ENCODE peak calls at places on chromosome 17, in four cellular contexts. One of them, this sample, is unnamed.

GRCh38 chr17:34389343-34389742 is 26.3 kb upstream of the CCL1 start:
- DNase-seq in CD8-positive, alpha-beta T cell: no peak
- DNase-seq in astrocyte: no peak
- DNase-seq in HL-60: no peak
- DNase-seq in this sample: no peak

GRCh38 chr17:29549169-29549935 is 17.5 kb downstream of the ABHD15 start:
- DNase-seq in CD8-positive, alpha-beta T cell: no peak
- DNase-seq in astrocyte: peak
- DNase-seq in HL-60: no peak
- DNase-seq in this sample: no peak

GRCh38 chr17:21289175-21289901 is 4.8 kb downstream of the MAP2K3 start:
- DNase-seq in CD8-positive, alpha-beta T cell: no peak
- DNase-seq in astrocyte: no peak
- DNase-seq in HL-60: no peak
- DNase-seq in this sample: no peak

GRCh38 chr17:74471341-74471740 is 4.9 kb downstream of the CD300A start:
- DNase-seq in CD8-positive, alpha-beta T cell: no peak
- DNase-seq in astrocyte: no peak
- DNase-seq in HL-60: no peak
- DNase-seq in this sample: no peak

GRCh38 chr17:29012535-29012934 is 6.7 kb upstream of the SEZ6 start:
- DNase-seq in CD8-positive, alpha-beta T cell: no peak
- DNase-seq in astrocyte: no peak
- DNase-seq in HL-60: no peak
- DNase-seq in this sample: no peak

GRCh38 chr17:76271669-76272540 is 6.8 kb downstream of the UBALD2 start:
- DNase-seq in CD8-positive, alpha-beta T cell: peak
- DNase-seq in astrocyte: no peak
- DNase-seq in HL-60: no peak
- DNase-seq in this sample: peak

GRCh38 chr17:3815925-3816324 is 14.9 kb upstream of the ITGAE start:
- DNase-seq in CD8-positive, alpha-beta T cell: no peak
- DNase-seq in astrocyte: no peak
- DNase-seq in HL-60: no peak
- DNase-seq in this sample: no peak

GRCh38 chr17:64460955-64461354 is 12.0 kb downstream of the MILR1 start:
- DNase-seq in CD8-positive, alpha-beta T cell: no peak
- DNase-seq in astrocyte: no peak
- DNase-seq in HL-60: no peak
- DNase-seq in this sample: no peak

GRCh38 chr17:260031-260791 is 78.8 kb upstream of the DOC2B start:
- DNase-seq in CD8-positive, alpha-beta T cell: no peak
- DNase-seq in astrocyte: no peak
- DNase-seq in HL-60: no peak
- DNase-seq in this sample: no peak

GRCh38 chr17:17416007-17416399 is 60.8 kb upstream of the MED9 start:
- DNase-seq in CD8-positive, alpha-beta T cell: no peak
- DNase-seq in astrocyte: peak
- DNase-seq in HL-60: peak
- DNase-seq in this sample: no peak

GRCh38 chr17:77264617-77265230 is 124.0 kb downstream of the SEC14L1 start:
- DNase-seq in CD8-positive, alpha-beta T cell: no peak
- DNase-seq in astrocyte: no peak
- DNase-seq in HL-60: no peak
- DNase-seq in this sample: no peak

GRCh38 chr17:45222994-45223540 is 1.4 kb downstream of the FMNL1 start:
- DNase-seq in CD8-positive, alpha-beta T cell: no peak
- DNase-seq in astrocyte: no peak
- DNase-seq in HL-60: no peak
- DNase-seq in this sample: no peak

GRCh38 chr17:76481091-76481655 is 13.8 kb downstream of the AANAT start:
- DNase-seq in CD8-positive, alpha-beta T cell: no peak
- DNase-seq in astrocyte: no peak
- DNase-seq in HL-60: no peak
- DNase-seq in this sample: no peak

GRCh38 chr17:61047517-61047916 is 352.1 kb upstream of the TBX2 start:
- DNase-seq in CD8-positive, alpha-beta T cell: no peak
- DNase-seq in astrocyte: no peak
- DNase-seq in HL-60: no peak
- DNase-seq in this sample: no peak

DNA sequence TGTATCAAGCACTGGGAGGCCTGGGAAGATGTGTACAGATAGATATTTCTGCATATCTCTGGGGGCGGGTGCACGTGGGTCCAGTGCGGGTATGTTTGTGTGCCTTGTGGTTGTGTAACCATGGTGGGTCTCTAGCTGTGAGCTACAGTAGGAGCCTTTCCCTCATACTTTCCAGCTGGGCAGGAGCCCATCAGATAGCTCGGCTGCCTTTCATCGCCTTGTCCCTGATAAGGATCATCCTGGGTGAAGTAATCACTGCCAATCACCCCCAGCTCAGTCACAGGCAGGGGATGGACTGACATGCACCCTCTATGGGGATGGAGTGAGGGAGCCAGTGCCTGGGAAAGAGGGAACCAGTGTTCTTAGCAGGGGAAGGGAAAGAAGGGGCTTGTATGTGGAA is 3.2 kb upstream of the SCRN2 start:
- DNase-seq in CD8-positive, alpha-beta T cell: no peak
- DNase-seq in astrocyte: peak
- DNase-seq in HL-60: no peak
- DNase-seq in this sample: no peak
- TF ChIP-seq CTCF in CD8-positive, alpha-beta T cell: no peak
- TF ChIP-seq CTCF in astrocyte: no peak
- TF ChIP-seq CTCF in HL-60: no peak
- TF ChIP-seq CTCF in this sample: no peak

GRCh38 chr17:30947796-30948195 is 23.0 kb upstream of the RNF135 start:
- DNase-seq in CD8-positive, alpha-beta T cell: no peak
- DNase-seq in astrocyte: no peak
- DNase-seq in HL-60: no peak
- DNase-seq in this sample: no peak

GRCh38 chr17:30939059-30939689 is 17.4 kb downstream of the ADAP2 start:
- DNase-seq in CD8-positive, alpha-beta T cell: no peak
- DNase-seq in astrocyte: no peak
- DNase-seq in HL-60: no peak
- DNase-seq in this sample: no peak

DNA sequence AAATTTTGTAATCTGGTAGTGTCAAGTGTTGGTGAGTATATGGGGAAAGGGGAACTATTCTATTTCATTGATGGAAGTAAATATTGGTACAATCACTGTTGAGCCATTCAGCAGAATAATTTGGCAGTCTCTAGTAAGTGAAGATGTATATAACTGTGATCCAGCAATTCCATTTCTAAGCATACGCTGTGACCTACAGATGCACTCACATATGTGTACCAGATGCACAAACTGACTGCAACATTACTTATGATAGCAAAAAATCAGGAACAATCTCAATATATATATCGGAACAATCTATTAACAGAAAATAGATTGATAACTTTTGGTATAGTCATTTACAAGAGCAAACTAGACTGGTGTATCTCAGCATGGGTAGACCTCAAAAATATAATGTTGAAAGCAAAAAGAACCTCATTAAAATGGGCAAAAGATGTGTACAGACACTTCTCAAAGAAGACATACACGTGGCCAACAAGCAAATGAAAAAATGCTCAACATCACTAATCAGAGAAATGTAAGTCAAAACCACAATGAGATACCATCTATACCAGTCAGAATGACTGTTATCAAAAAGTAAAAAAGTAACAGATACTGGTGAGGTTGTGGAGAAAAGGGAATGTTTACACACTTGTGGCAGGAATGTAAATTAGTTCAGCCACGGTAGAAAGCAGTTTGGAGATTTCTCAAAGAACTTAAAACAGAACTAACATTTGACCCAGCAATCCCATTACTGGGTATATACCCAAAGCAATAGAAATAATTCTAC is 20.8 kb downstream of the ADAP2 start:
- DNase-seq in CD8-positive, alpha-beta T cell: no peak
- DNase-seq in astrocyte: peak
- DNase-seq in HL-60: no peak
- DNase-seq in this sample: no peak
- TF ChIP-seq CTCF in CD8-positive, alpha-beta T cell: no peak
- TF ChIP-seq CTCF in astrocyte: no peak
- TF ChIP-seq CTCF in HL-60: no peak
- TF ChIP-seq CTCF in this sample: peak

GRCh38 chr17:42675984-42676423 is 790 bp downstream of the PLEKHH3 start:
- DNase-seq in CD8-positive, alpha-beta T cell: no peak
- DNase-seq in astrocyte: peak
- DNase-seq in HL-60: no peak
- DNase-seq in this sample: no peak

GRCh38 chr17:42677012-42677857 is 441 bp upstream of the PLEKHH3 start:
- DNase-seq in CD8-positive, alpha-beta T cell: peak
- DNase-seq in astrocyte: peak
- DNase-seq in HL-60: peak
- DNase-seq in this sample: peak

GRCh38 chr17:42677921-42678781 is 1.4 kb upstream of the PLEKHH3 start:
- DNase-seq in CD8-positive, alpha-beta T cell: peak
- DNase-seq in astrocyte: peak
- DNase-seq in HL-60: peak
- DNase-seq in this sample: peak

GRCh38 chr17:42675348-42675983 is 1.3 kb downstream of the PLEKHH3 start:
- DNase-seq in CD8-positive, alpha-beta T cell: no peak
- DNase-seq in astrocyte: no peak
- DNase-seq in HL-60: no peak
- DNase-seq in this sample: no peak

GRCh38 chr17:42676424-42677011 is at the start of gene PLEKHH3:
- DNase-seq in CD8-positive, alpha-beta T cell: no peak
- DNase-seq in astrocyte: no peak
- DNase-seq in HL-60: no peak
- DNase-seq in this sample: peak
- TF ChIP-seq CTCF in CD8-positive, alpha-beta T cell: no peak
- TF ChIP-seq CTCF in astrocyte: no peak
- TF ChIP-seq CTCF in HL-60: no peak
- TF ChIP-seq CTCF in this sample: peak

GRCh38 chr17:81712468-81713003 is 452 bp downstream of the SLC25A10 start:
- DNase-seq in CD8-positive, alpha-beta T cell: no peak
- DNase-seq in astrocyte: no peak
- DNase-seq in HL-60: no peak
- DNase-seq in this sample: peak

GRCh38 chr17:81713556-81714411 is 1.7 kb downstream of the SLC25A10 start:
- DNase-seq in CD8-positive, alpha-beta T cell: no peak
- DNase-seq in astrocyte: no peak
- DNase-seq in HL-60: no peak
- DNase-seq in this sample: no peak

GRCh38 chr17:81714412-81715106 is 2.5 kb downstream of the SLC25A10 start:
- DNase-seq in CD8-positive, alpha-beta T cell: no peak
- DNase-seq in astrocyte: no peak
- DNase-seq in HL-60: no peak
- DNase-seq in this sample: no peak

GRCh38 chr17:81711814-81712467 is at the start of gene SLC25A10:
- DNase-seq in CD8-positive, alpha-beta T cell: peak
- DNase-seq in astrocyte: peak
- DNase-seq in HL-60: peak
- DNase-seq in this sample: peak

GRCh38 chr17:81713004-81713555 is 996 bp downstream of the SLC25A10 start:
- DNase-seq in CD8-positive, alpha-beta T cell: no peak
- DNase-seq in astrocyte: no peak
- DNase-seq in HL-60: no peak
- DNase-seq in this sample: no peak
- TF ChIP-seq CTCF in CD8-positive, alpha-beta T cell: no peak
- TF ChIP-seq CTCF in astrocyte: no peak
- TF ChIP-seq CTCF in HL-60: no peak
- TF ChIP-seq CTCF in this sample: no peak

DNA sequence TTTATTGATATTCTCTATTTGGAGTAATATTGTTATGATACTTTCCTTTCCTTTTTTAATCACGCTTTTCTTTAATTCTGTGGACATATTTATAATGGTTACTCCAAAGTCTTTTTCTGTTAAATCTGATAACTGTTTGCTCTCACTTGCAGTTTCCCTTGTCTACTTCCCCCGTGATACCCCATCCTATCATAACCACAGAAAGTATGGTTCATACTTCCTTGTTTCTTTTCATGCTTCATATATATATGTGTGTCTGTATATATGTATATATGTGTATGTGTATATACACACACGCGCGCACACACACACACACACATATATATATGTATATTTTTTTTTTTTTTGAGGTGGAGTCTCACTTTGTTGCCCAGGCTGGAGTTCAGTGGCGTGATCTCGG is 23.5 kb downstream of the SPECC1 start:
- DNase-seq in CD8-positive, alpha-beta T cell: no peak
- DNase-seq in astrocyte: no peak
- DNase-seq in HL-60: no peak
- DNase-seq in this sample: no peak
- TF ChIP-seq CTCF in CD8-positive, alpha-beta T cell: no peak
- TF ChIP-seq CTCF in astrocyte: no peak
- TF ChIP-seq CTCF in HL-60: no peak
- TF ChIP-seq CTCF in this sample: no peak

DNA sequence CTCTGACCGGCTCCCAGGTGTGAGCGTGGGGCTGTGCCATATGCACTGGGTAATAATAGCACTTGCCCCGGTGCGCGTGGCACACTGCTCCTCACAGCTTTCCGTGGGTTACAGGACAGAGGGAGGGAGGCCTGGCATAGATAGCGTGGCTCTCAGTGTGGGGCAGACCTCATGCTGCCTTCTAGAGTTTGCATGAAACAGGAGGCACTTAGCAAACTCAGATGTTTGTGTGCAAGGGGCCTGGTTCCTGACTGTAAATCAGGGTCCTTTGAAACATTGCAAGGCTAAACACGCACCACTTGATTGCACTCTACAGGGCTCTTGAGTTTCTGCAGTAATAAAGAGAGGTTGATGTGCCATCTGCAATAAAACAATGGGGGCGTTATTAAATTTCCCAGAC is 101.7 kb downstream of the RPTOR start:
- DNase-seq in CD8-positive, alpha-beta T cell: no peak
- DNase-seq in astrocyte: no peak
- DNase-seq in HL-60: no peak
- DNase-seq in this sample: no peak
- TF ChIP-seq CTCF in CD8-positive, alpha-beta T cell: no peak
- TF ChIP-seq CTCF in astrocyte: no peak
- TF ChIP-seq CTCF in HL-60: no peak
- TF ChIP-seq CTCF in this sample: no peak

DNA sequence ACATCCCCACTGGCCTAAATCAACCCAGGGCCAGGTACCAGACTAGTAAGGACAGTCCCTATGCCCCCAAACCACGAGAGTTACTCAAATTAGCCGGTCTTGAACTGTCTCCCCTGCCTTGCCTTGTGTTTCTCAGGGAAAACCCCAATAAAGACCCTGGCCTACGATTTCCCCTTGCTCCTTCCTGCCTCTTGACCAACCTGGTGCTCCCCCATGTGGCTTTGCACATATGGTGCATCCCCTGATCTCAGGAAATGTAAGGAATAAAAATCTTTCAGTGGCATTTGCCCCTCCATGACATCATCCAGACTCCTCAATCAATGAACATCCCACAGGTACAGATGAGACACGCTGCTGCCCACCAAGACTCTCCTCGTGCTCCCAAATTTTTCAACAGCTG is 87.9 kb downstream of the ZNF18 start:
- DNase-seq in CD8-positive, alpha-beta T cell: no peak
- DNase-seq in astrocyte: no peak
- DNase-seq in HL-60: no peak
- DNase-seq in this sample: no peak
- TF ChIP-seq CTCF in CD8-positive, alpha-beta T cell: no peak
- TF ChIP-seq CTCF in astrocyte: no peak
- TF ChIP-seq CTCF in HL-60: no peak
- TF ChIP-seq CTCF in this sample: peak

This sample was measured in progenitor cell of endocrine pancreas.